ENCODE peak calls at places on chromosomes 12 and 14, in six cellular contexts. One of them, this sample, is unnamed.

GRCh38 chr12:132251741-132252490 is 77.5 kb downstream of the GALNT9 start:
- DNase-seq in K562: no peak
- DNase-seq in HepG2: no peak
- DNase-seq in GM12878: no peak
- DNase-seq in GM12891: no peak
- DNase-seq in H1: no peak
- DNase-seq in this sample: no peak

GRCh38 chr14:74977164-74977900 is 21.9 kb upstream of the PGF start:
- DNase-seq in GM12878: no peak
- DNase-seq in H1: no peak
- DNase-seq in HepG2: no peak
- DNase-seq in K562: peak
- DNase-seq in GM12891: no peak
- DNase-seq in this sample: no peak

GRCh38 chr14:95409472-95410307 is 90.0 kb upstream of the CLMN start:
- DNase-seq in K562: no peak
- DNase-seq in GM12878: no peak
- DNase-seq in H1: no peak
- DNase-seq in HepG2: no peak
- DNase-seq in GM12891: no peak
- DNase-seq in this sample: no peak

GRCh38 chr14:30456296-30456695 is 102.7 kb upstream of the G2E3 start:
- DNase-seq in K562: no peak
- DNase-seq in GM12891: no peak
- DNase-seq in HepG2: no peak
- DNase-seq in GM12878: no peak
- DNase-seq in H1: no peak
- DNase-seq in this sample: no peak

GRCh38 chr14:54902521-54903420 is at the start of gene GCH1:
- DNase-seq in HepG2: peak
- DNase-seq in K562: peak
- DNase-seq in GM12891: peak
- DNase-seq in GM12878: no peak
- DNase-seq in H1: peak
- DNase-seq in this sample: peak

GRCh38 chr12:108457734-108458361 is 57.2 kb upstream of the FICD start:
- DNase-seq in GM12891: no peak
- DNase-seq in GM12878: no peak
- DNase-seq in H1: no peak
- DNase-seq in HepG2: no peak
- DNase-seq in K562: no peak
- DNase-seq in this sample: no peak

GRCh38 chr12:97572220-97572619 is 109.6 kb downstream of the RMST start:
- DNase-seq in GM12891: no peak
- DNase-seq in H1: no peak
- DNase-seq in GM12878: no peak
- DNase-seq in K562: no peak
- DNase-seq in HepG2: no peak
- DNase-seq in this sample: no peak

GRCh38 chr12:93943766-93944165 is 204.6 kb upstream of the PLXNC1 start:
- DNase-seq in K562: no peak
- DNase-seq in GM12891: no peak
- DNase-seq in HepG2: no peak
- DNase-seq in H1: no peak
- DNase-seq in GM12878: no peak
- DNase-seq in this sample: no peak

GRCh38 chr12:103676863-103677262 is 89.8 kb downstream of the STAB2 start:
- DNase-seq in HepG2: no peak
- DNase-seq in GM12891: no peak
- DNase-seq in H1: no peak
- DNase-seq in K562: no peak
- DNase-seq in GM12878: no peak
- DNase-seq in this sample: no peak

GRCh38 chr12:57008113-57008687 is 1.9 kb upstream of the ZBTB39 start:
- DNase-seq in GM12878: peak
- DNase-seq in K562: no peak
- DNase-seq in GM12891: no peak
- DNase-seq in H1: no peak
- DNase-seq in HepG2: peak
- DNase-seq in this sample: no peak

GRCh38 chr12:6372403-6373003 is 2.9 kb downstream of the SCNN1A start:
- DNase-seq in GM12878: no peak
- DNase-seq in GM12891: no peak
- DNase-seq in HepG2: peak
- DNase-seq in K562: no peak
- DNase-seq in H1: no peak
- DNase-seq in this sample: no peak

GRCh38 chr14:58919262-58919661 is 269.2 kb upstream of the DAAM1 start:
- DNase-seq in K562: no peak
- DNase-seq in GM12891: no peak
- DNase-seq in GM12878: peak
- DNase-seq in HepG2: no peak
- DNase-seq in H1: no peak
- DNase-seq in this sample: no peak

GRCh38 chr12:59980491-59980890 is 384.7 kb downstream of the SLC16A7 start:
- DNase-seq in H1: no peak
- DNase-seq in GM12891: no peak
- DNase-seq in HepG2: no peak
- DNase-seq in GM12878: no peak
- DNase-seq in K562: no peak
- DNase-seq in this sample: no peak

GRCh38 chr14:102323102-102323501 is 3.6 kb downstream of the ZNF839 start:
- DNase-seq in H1: no peak
- DNase-seq in HepG2: peak
- DNase-seq in GM12878: no peak
- DNase-seq in GM12891: no peak
- DNase-seq in K562: no peak
- DNase-seq in this sample: no peak

GRCh38 chr14:103879570-103880333 is 32.4 kb upstream of the PPP1R13B start:
- DNase-seq in H1: no peak
- DNase-seq in GM12878: no peak
- DNase-seq in K562: peak
- DNase-seq in GM12891: no peak
- DNase-seq in HepG2: peak
- DNase-seq in this sample: no peak

GRCh38 chr14:78074546-78074945 is 95.6 kb upstream of the NRXN3 start:
- DNase-seq in K562: no peak
- DNase-seq in GM12878: no peak
- DNase-seq in H1: no peak
- DNase-seq in HepG2: no peak
- DNase-seq in GM12891: no peak
- DNase-seq in this sample: no peak

GRCh38 chr14:80448267-80448666 is 237.0 kb upstream of the DIO2 start:
- DNase-seq in GM12891: no peak
- DNase-seq in HepG2: no peak
- DNase-seq in GM12878: no peak
- DNase-seq in K562: no peak
- DNase-seq in H1: no peak
- DNase-seq in this sample: no peak

GRCh38 chr12:127926004-127926403 is 341.0 kb upstream of the TMEM132C start:
- DNase-seq in GM12878: no peak
- DNase-seq in GM12891: no peak
- DNase-seq in H1: peak
- DNase-seq in HepG2: no peak
- DNase-seq in K562: no peak
- DNase-seq in this sample: no peak

GRCh38 chr12:81208193-81208946 is 130.5 kb downstream of the ACSS3 start:
- DNase-seq in H1: no peak
- DNase-seq in K562: no peak
- DNase-seq in HepG2: peak
- DNase-seq in GM12878: no peak
- DNase-seq in GM12891: no peak
- DNase-seq in this sample: no peak

GRCh38 chr12:20369164-20370000 is 1.0 kb downstream of the PDE3A start:
- DNase-seq in GM12878: no peak
- DNase-seq in K562: no peak
- DNase-seq in HepG2: no peak
- DNase-seq in GM12891: no peak
- DNase-seq in H1: peak
- DNase-seq in this sample: no peak

GRCh38 chr12:44875417-44875953 is 630 bp downstream of the NELL2 start:
- DNase-seq in K562: no peak
- DNase-seq in GM12891: no peak
- DNase-seq in H1: no peak
- DNase-seq in GM12878: no peak
- DNase-seq in HepG2: no peak
- DNase-seq in this sample: no peak

GRCh38 chr14:103897075-103897947 is 30.9 kb upstream of the TDRD9 start:
- DNase-seq in K562: no peak
- DNase-seq in HepG2: peak
- DNase-seq in GM12878: no peak
- DNase-seq in GM12891: no peak
- DNase-seq in H1: no peak
- DNase-seq in this sample: no peak

GRCh38 chr12:66044731-66045130 is 85.8 kb downstream of the LLPH start:
- DNase-seq in H1: no peak
- DNase-seq in HepG2: peak
- DNase-seq in GM12878: no peak
- DNase-seq in K562: no peak
- DNase-seq in GM12891: no peak
- DNase-seq in this sample: no peak

DNA sequence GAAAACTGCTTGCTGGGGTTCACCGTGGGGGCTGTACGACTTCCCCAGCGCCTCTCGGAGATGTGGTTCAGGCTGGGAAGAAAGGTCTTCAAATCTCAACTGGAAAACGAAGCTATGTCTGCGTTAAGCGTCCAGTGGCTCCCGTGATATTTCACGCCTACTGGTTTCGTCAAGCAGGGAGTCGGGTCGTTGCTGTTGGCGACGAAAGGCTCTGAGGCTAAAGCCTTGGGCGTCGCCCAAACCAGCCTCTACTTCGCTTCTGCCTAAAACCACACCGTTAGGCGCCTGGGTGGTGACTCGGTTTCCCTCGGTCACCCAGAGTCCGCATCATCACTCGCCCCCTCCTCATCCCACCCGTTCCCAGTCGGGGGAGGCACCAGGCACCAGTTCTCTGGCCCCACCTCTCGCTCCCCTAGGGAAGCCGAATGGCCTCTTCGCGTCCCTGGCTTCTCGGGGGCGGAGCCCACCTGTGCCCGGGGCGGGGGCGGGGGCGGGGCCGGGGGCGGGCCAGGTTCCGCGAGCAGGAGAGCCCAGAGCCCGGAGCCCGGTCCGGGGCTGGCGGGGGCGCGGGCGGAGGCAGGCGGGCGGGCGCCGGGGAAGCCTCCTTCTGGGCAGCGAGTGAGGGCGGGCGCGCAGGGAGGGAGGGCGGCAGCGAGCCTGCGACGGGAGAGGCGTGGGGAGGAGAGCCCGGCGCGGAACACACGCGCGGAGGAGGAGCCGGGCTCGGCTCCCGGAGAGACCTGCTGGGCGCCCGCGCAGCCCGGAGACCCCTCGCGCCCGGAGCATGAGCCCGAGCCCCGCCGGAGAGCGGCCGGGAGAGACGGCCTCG is at the start of gene B4GALNT3:
- DNase-seq in K562: peak
- DNase-seq in HepG2: no peak
- DNase-seq in H1: no peak
- DNase-seq in GM12878: no peak
- DNase-seq in GM12891: peak
- DNase-seq in this sample: peak
- TF ChIP-seq POLR2A in K562: no peak
- TF ChIP-seq POLR2A in HepG2: no peak
- TF ChIP-seq POLR2A in H1: no peak
- TF ChIP-seq POLR2A in GM12878: no peak
- TF ChIP-seq POLR2A in GM12891: no peak
- TF ChIP-seq POLR2A in this sample: no peak

GRCh38 chr12:13387074-13387473 is 190.5 kb downstream of the EMP1 start:
- DNase-seq in HepG2: no peak
- DNase-seq in H1: no peak
- DNase-seq in GM12878: no peak
- DNase-seq in K562: no peak
- DNase-seq in GM12891: no peak
- DNase-seq in this sample: no peak

GRCh38 chr12:13390921-13391320 is 194.4 kb downstream of the EMP1 start:
- DNase-seq in HepG2: no peak
- DNase-seq in K562: no peak
- DNase-seq in H1: no peak
- DNase-seq in GM12891: no peak
- DNase-seq in GM12878: no peak
- DNase-seq in this sample: no peak

GRCh38 chr12:13386269-13387039 is 189.9 kb downstream of the EMP1 start:
- DNase-seq in GM12891: no peak
- DNase-seq in HepG2: no peak
- DNase-seq in K562: no peak
- DNase-seq in GM12878: no peak
- DNase-seq in H1: no peak
- DNase-seq in this sample: no peak

DNA sequence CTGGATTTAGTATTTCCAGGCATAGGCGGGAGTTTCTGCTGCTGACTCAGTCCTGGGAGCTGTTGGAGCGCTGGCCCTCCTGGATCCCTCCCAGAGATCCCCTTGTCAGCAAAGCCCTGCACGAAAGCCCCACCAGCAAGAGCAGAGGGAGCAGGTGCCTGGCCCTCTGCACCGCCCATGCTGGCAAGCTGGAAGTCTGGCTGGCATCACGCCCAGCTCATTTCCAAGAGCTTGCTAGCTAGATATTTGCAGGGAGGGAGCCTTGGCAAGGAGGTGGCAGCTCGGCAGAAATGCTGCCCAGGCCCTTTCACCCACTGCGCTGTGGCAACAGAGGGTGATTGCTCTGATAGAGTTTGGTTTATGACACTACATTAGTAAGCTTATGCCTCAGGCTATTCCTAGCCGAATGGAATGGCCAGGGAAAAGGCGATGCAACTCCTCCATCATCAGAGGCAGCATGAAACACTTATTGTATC is 193.9 kb downstream of the EMP1 start:
- DNase-seq in H1: no peak
- DNase-seq in GM12891: no peak
- DNase-seq in K562: no peak
- DNase-seq in GM12878: no peak
- DNase-seq in HepG2: no peak
- DNase-seq in this sample: no peak
- TF ChIP-seq TAF1 in H1: no peak
- TF ChIP-seq TAF1 in GM12891: no peak
- TF ChIP-seq TAF1 in K562: no peak
- TF ChIP-seq TAF1 in GM12878: no peak
- TF ChIP-seq TAF1 in HepG2: no peak
- TF ChIP-seq TAF1 in this sample: no peak

GRCh38 chr12:110537605-110538409 is 35.7 kb downstream of the RAD9B start:
- DNase-seq in HepG2: no peak
- DNase-seq in GM12891: no peak
- DNase-seq in H1: no peak
- DNase-seq in K562: no peak
- DNase-seq in GM12878: no peak
- DNase-seq in this sample: no peak
- TF ChIP-seq POLR2AphosphoS5 in HepG2: no peak
- TF ChIP-seq POLR2AphosphoS5 in GM12891: no peak
- TF ChIP-seq POLR2AphosphoS5 in H1: no peak
- TF ChIP-seq POLR2AphosphoS5 in K562: no peak
- TF ChIP-seq POLR2AphosphoS5 in GM12878: no peak
- TF ChIP-seq POLR2AphosphoS5 in this sample: no peak

DNA sequence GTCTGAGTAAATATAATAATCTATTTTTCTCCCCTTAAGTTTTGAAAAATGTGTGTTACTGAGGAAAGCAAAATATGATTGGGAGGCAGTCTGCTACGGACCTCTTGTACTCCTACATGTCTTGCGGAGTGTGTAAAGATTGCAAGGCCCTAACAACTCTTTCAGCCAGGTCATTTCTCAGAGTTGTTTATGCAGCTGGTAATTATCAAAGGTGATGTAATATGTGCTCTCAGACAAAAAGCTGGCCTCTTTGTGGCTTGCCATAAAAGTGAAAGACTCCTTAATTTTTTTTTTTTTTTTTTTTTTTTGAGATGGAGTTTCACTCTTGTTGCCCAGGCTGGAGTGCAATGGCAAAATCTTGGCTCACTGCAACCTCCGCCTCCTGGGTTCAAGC is 40.5 kb upstream of the MON2 start:
- DNase-seq in GM12878: no peak
- DNase-seq in H1: no peak
- DNase-seq in HepG2: no peak
- DNase-seq in K562: no peak
- DNase-seq in GM12891: no peak
- DNase-seq in this sample: no peak
- TF ChIP-seq POLR2A in GM12878: no peak
- TF ChIP-seq POLR2A in H1: no peak
- TF ChIP-seq POLR2A in HepG2: no peak
- TF ChIP-seq POLR2A in K562: no peak
- TF ChIP-seq POLR2A in GM12891: no peak
- TF ChIP-seq POLR2A in this sample: no peak